ENCODE peak calls at places on chromosomes 12 and 14, in ten cellular contexts. V is heart right ventricle; F is small intestine; P is heart left ventricle; G is CD8-positive, alpha-beta T cell; O is psoas muscle; I is uterus; A is IMR-90; X is H1; N is cardiac muscle cell. D is an unnamed sample.
A peak's percentile ranks its signal among the peaks of the same experiment; 100 is the strongest.

GRCh38 chr14:43022094-43022800 is 1415.6 kb downstream of the LRFN5 start:
- DNase-seq in G (no peak), I (no peak), O (no peak), A (no peak), V (no peak), F (no peak), P (no peak), X (no peak), N (no peak), D (no peak)

GRCh38 chr14:102928412-102929348 is 6.2 kb downstream of the AMN start:
- DNase-seq in F (peak; percentile 96), I (peak; percentile 51), N (peak; percentile 73), V (peak; percentile 63), G (peak; percentile 78), P (peak; percentile 50), X (no peak), A (peak; percentile 5), O (peak; percentile 79), D (peak; percentile 90)

GRCh38 chr12:57325395-57325794 is 74.4 kb upstream of the STAC3 start:
- DNase-seq in O (no peak), X (no peak), A (no peak), F (no peak), G (no peak), P (no peak), N (no peak), I (no peak), V (no peak), D (no peak)

GRCh38 chr12:114408415-114408814 is 2.5 kb upstream of the TBX5 start:
- DNase-seq in A (no peak), V (no peak), X (no peak), O (no peak), P (no peak), F (no peak), N (peak; percentile 42), G (no peak), I (no peak), D (no peak)

GRCh38 chr14:43005807-43006206 is 1399.1 kb downstream of the LRFN5 start:
- DNase-seq in X (no peak), G (no peak), V (no peak), A (peak; percentile 23), F (no peak), N (no peak), I (no peak), O (no peak), P (no peak), D (no peak)

GRCh38 chr14:94646066-94646465 is 33.9 kb downstream of the SERPINA3 start:
- DNase-seq in I (no peak), V (no peak), G (no peak), O (no peak), A (no peak), P (no peak), F (no peak), X (no peak), N (no peak), D (no peak)

GRCh38 chr12:100346660-100347059 is 10.2 kb upstream of the SLC17A8 start:
- DNase-seq in G (no peak), V (no peak), F (no peak), O (no peak), I (no peak), X (no peak), A (peak; percentile 39), N (peak; percentile 32), P (no peak), D (no peak)

GRCh38 chr14:91843437-91843836 is 23.9 kb downstream of the TC2N start:
- DNase-seq in F (no peak), N (no peak), V (no peak), I (no peak), G (no peak), P (no peak), O (no peak), A (no peak), X (no peak), D (peak; percentile 7)

GRCh38 chr12:68958337-68958736 is 25.4 kb upstream of the CPM start:
- DNase-seq in V (no peak), N (no peak), F (no peak), O (no peak), X (no peak), G (no peak), A (no peak), I (no peak), P (no peak), D (no peak)

GRCh38 chr14:93150227-93151206 is 34.2 kb downstream of the MOAP1 start:
- DNase-seq in G (no peak), I (no peak), X (no peak), O (peak; percentile 14), F (peak; percentile 88), A (no peak), P (no peak), V (no peak), N (peak; percentile 20), D (no peak)

GRCh38 chr12:48183091-48183875 is at the start of gene CCDC184:
- DNase-seq in N (peak; percentile 82), F (peak; percentile 63), X (no peak), G (peak; percentile 64), V (peak; percentile 62), A (peak; percentile 73), O (peak; percentile 74), I (peak; percentile 66), P (peak; percentile 79), D (peak; percentile 65)

GRCh38 chr12:55721601-55722213 is 1.5 kb downstream of the RDH5 start:
- DNase-seq in N (no peak), O (peak; percentile 67), P (no peak), A (no peak), V (no peak), X (no peak), G (no peak), F (no peak), I (no peak), D (no peak)

GRCh38 chr12:55723516-55724225 is 3.5 kb downstream of the RDH5 start:
- DNase-seq in X (no peak), A (no peak), N (no peak), P (no peak), F (no peak), G (no peak), V (no peak), O (peak; percentile 50), I (no peak), D (no peak)

GRCh38 chr12:55724940-55725309 is 3.9 kb downstream of the CD63 start:
- DNase-seq in P (no peak), V (no peak), X (no peak), N (no peak), A (no peak), G (no peak), O (peak; percentile 54), F (no peak), I (no peak), D (no peak)

GRCh38 chr12:55724226-55724939 is 4.2 kb downstream of the RDH5 start:
- DNase-seq in I (no peak), P (no peak), G (peak; percentile 53), F (peak; percentile 81), X (no peak), N (peak; percentile 77), A (peak; percentile 69), O (peak; percentile 87), V (peak; percentile 64), D (peak; percentile 65)

GRCh38 chr12:55722948-55723347 is 2.8 kb downstream of the RDH5 start:
- DNase-seq in X (no peak), V (no peak), G (no peak), I (no peak), N (no peak), A (no peak), F (no peak), P (no peak), O (peak; percentile 59), D (no peak)
- H3K36me3 ChIP-seq in X (peaks cover 13% of the 10 kb centered on the region), V (no peaks in the 10 kb centered on the region), G (no peaks in the 10 kb centered on the region), I (no peaks in the 10 kb centered on the region), N (peaks cover 11% of the 10 kb centered on the region), A (peaks cover 45% of the 10 kb centered on the region), F (peaks cover 5% of the 10 kb centered on the region), P (peaks cover 65% of the 10 kb centered on the region), O (peaks cover 7% of the 10 kb centered on the region), D (peaks cover 46% of the 10 kb centered on the region)

GRCh38 chr12:105933671-105934665 is 204.8 kb downstream of the NUAK1 start:
- DNase-seq in F (no peak), X (no peak), P (no peak), I (peak; percentile 48), V (no peak), G (no peak), O (peak; percentile 73), A (peak; percentile 99), N (peak; percentile 95), D (peak; percentile 35)
- H3K27ac ChIP-seq in F (peak overlapping the region; percentile 19), X (no peak overlapping the region), P (no peak overlapping the region), I (peak overlapping the region; percentile 38), V (no peak overlapping the region), G (no peak overlapping the region), O (peak overlapping the region; percentile 34), A (peak overlapping the region; percentile 75), N (no peak overlapping the region), D (no peak overlapping the region)

GRCh38 chr12:88393017-88393767 is 187.1 kb downstream of the KITLG start:
- DNase-seq in G (no peak), O (no peak), F (peak; percentile 41), I (no peak), A (peak; percentile 35), N (peak; percentile 57), P (no peak), V (no peak), X (no peak), D (no peak)

GRCh38 chr12:88390811-88391210 is 189.5 kb downstream of the KITLG start:
- DNase-seq in A (no peak), N (peak; percentile 25), G (no peak), I (no peak), V (no peak), F (no peak), P (no peak), X (no peak), O (no peak), D (no peak)

GRCh38 chr12:88388566-88389269 is 191.6 kb downstream of the KITLG start:
- DNase-seq in A (peak; percentile 47), V (no peak), I (no peak), N (peak; percentile 10), P (no peak), F (no peak), G (no peak), X (no peak), O (no peak), D (no peak)

GRCh38 chr12:88391556-88391955 is 188.7 kb downstream of the KITLG start:
- DNase-seq in I (no peak), V (no peak), O (no peak), G (no peak), N (peak; percentile 88), X (no peak), P (no peak), F (no peak), A (peak; percentile 88), D (no peak)
- H3K36me3 ChIP-seq in I (no peaks in the 10 kb centered on the region), V (no peaks in the 10 kb centered on the region), O (no peaks in the 10 kb centered on the region), G (no peaks in the 10 kb centered on the region), N (no peaks in the 10 kb centered on the region), X (no peaks in the 10 kb centered on the region), P (no peaks in the 10 kb centered on the region), F (no peaks in the 10 kb centered on the region), A (no peaks in the 10 kb centered on the region), D (no peaks in the 10 kb centered on the region)

GRCh38 chr14:72699433-72699832 is 194.5 kb downstream of the DPF3 start:
- DNase-seq in F (no peak), V (no peak), O (no peak), X (no peak), G (no peak), A (no peak), P (no peak), N (no peak), I (no peak), D (no peak)
- H3K27ac ChIP-seq in F (no peak overlapping the region), V (no peak overlapping the region), O (peak overlapping the region; percentile 62), X (no peak overlapping the region), G (no peak overlapping the region), A (peak overlapping the region; percentile 17), P (no peak overlapping the region), N (no peak overlapping the region), I (no peak overlapping the region), D (no peak overlapping the region)

GRCh38 chr14:48874701-48875100 is 711.5 kb downstream of the RPS29 start:
- DNase-seq in G (no peak), V (no peak), A (no peak), N (no peak), F (no peak), I (no peak), O (no peak), X (no peak), P (no peak), D (no peak)
- H3K36me3 ChIP-seq in G (no peaks in the 10 kb centered on the region), V (no peaks in the 10 kb centered on the region), A (no peaks in the 10 kb centered on the region), N (no peaks in the 10 kb centered on the region), F (no peaks in the 10 kb centered on the region), I (no peaks in the 10 kb centered on the region), O (no peaks in the 10 kb centered on the region), X (no peaks in the 10 kb centered on the region), P (no peaks in the 10 kb centered on the region), D (no peaks in the 10 kb centered on the region)